ENCODE peak calls at places on chromosomes 13 and 19, in five cellular contexts. V is A549, H is HepG2, O is H1, G is endothelial cell of umbilical vein. X is an unnamed sample. For H3K4me1, the result is how much of the 10 kb centered on the place peaks cover.

GRCh38 chr13:36362251-36362650 is 16.1 kb upstream of the SPART start:
- DNase-seq in V (peak), H (no peak), O (no peak), G (no peak), X (no peak)

GRCh38 chr13:75430618-75431209 is 51.3 kb downstream of the TBC1D4 start:
- DNase-seq in V (no peak), H (no peak), O (no peak), G (no peak), X (no peak)

GRCh38 chr13:23161176-23161825 is 19.5 kb upstream of the SGCG start:
- DNase-seq in V (no peak), H (no peak), O (no peak), G (no peak), X (no peak)

GRCh38 chr13:107205318-107206112 is 637.6 kb upstream of the ARGLU1 start:
- DNase-seq in V (peak), H (peak), O (peak), G (peak), X (peak)

GRCh38 chr19:8253678-8254077 is 44.5 kb downstream of the CERS4 start:
- DNase-seq in V (no peak), H (no peak), O (no peak), G (no peak), X (no peak)

GRCh38 chr13:74574964-74575728 is 440.9 kb upstream of the KLF12 start:
- DNase-seq in V (no peak), H (no peak), O (no peak), G (no peak), X (no peak)

GRCh38 chr19:7734220-7735203 is 2.6 kb upstream of the CLEC4G start:
- DNase-seq in V (no peak), H (no peak), O (no peak), G (no peak), X (no peak)

GRCh38 chr19:52464798-52465470 is 11.6 kb downstream of the ZNF578 start:
- DNase-seq in V (peak), H (peak), O (no peak), G (no peak), X (peak)

GRCh38 chr19:46451352-46451751 is 20.0 kb downstream of the PNMA8A start:
- DNase-seq in V (no peak), H (no peak), O (no peak), G (no peak), X (no peak)

GRCh38 chr13:93700115-93700514 is 473.5 kb downstream of the GPC6 start:
- DNase-seq in V (no peak), H (no peak), O (no peak), G (no peak), X (no peak)

GRCh38 chr13:113835461-113836274 is 28.2 kb downstream of the GAS6 start:
- DNase-seq in V (peak), H (no peak), O (no peak), G (no peak), X (no peak)

GRCh38 chr19:54448774-54449700 is at the start of gene LENG8:
- DNase-seq in V (peak), H (peak), O (no peak), G (peak), X (peak)

GRCh38 chr13:64278493-64278892 is 2862.8 kb upstream of the PCDH20 start:
- DNase-seq in V (no peak), H (no peak), O (no peak), G (peak), X (no peak)

DNA sequence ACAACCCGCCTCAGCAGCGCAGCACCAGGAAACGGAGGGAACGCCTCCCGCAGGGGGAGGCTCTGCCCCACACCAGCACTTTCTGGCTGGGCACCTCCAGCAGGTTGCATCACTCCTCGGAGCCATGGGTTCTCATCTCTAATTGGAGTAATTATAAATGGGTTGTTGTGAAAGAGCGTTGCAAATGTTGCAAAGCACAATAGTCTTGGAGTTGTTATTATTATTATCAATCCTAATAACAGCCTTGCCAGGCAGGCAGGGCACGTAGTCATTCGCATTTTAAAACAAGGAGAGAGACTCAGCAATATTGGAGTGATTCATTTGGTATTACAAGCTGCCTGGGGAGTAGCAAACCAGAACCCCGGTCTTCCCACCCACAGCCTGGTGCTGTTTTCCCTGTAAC is 108.6 kb upstream of the GJB6 start:
- DNase-seq in V (no peak), H (no peak), O (no peak), G (no peak), X (no peak)
- TF ChIP-seq JUN in V (no peak), H (no peak), O (no peak), G (no peak), X (no peak)

DNA sequence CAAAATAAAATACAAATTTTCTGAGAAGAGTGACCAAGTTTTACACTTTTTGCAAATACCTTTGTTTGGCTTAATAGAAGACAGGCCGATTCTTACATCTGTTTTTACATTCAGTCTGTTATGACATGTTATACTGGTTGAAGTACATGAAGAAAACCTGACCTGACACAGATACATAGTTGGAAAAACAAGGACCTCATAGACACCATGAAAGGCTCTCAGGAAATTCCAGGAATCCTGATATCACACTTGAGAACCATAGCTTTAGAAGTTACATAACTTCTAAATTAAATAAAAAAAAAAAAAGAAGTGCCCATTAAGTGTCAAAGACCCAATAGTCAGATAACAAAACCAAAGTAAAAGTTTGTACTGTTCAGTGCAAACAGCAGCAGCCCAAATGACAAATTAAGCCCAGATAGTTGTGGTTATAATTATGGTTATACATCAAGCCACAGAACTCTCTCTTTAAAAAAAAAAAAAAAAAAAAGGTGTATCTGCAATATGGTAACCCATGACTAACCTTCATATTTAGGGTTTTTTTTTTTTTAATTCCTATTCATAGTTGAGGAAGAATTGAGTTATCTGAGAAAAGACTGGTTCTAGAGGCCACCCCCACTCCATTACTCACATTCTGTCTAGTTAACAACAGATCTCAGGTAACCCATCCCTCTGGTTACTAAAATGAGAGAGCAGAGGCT is 19.8 kb downstream of the RBM26 start:
- DNase-seq in V (no peak), H (no peak), O (no peak), G (no peak), X (no peak)
- H3K4me1 ChIP-seq in V (under half), H (under half), O (under half), G (under half), X (under half)

GRCh38 chr13:76812206-76812882 is 73.9 kb downstream of the KCTD12 start:
- DNase-seq in V (no peak), H (no peak), O (no peak), G (no peak), X (no peak)

GRCh38 chr13:76816394-76816793 is 69.8 kb downstream of the KCTD12 start:
- DNase-seq in V (no peak), H (no peak), O (no peak), G (no peak), X (no peak)

GRCh38 chr13:76815344-76815743 is 70.9 kb downstream of the KCTD12 start:
- DNase-seq in V (no peak), H (no peak), O (no peak), G (no peak), X (no peak)

GRCh38 chr13:76813874-76814273 is 72.3 kb downstream of the KCTD12 start:
- DNase-seq in V (peak), H (peak), O (no peak), G (no peak), X (no peak)

DNA sequence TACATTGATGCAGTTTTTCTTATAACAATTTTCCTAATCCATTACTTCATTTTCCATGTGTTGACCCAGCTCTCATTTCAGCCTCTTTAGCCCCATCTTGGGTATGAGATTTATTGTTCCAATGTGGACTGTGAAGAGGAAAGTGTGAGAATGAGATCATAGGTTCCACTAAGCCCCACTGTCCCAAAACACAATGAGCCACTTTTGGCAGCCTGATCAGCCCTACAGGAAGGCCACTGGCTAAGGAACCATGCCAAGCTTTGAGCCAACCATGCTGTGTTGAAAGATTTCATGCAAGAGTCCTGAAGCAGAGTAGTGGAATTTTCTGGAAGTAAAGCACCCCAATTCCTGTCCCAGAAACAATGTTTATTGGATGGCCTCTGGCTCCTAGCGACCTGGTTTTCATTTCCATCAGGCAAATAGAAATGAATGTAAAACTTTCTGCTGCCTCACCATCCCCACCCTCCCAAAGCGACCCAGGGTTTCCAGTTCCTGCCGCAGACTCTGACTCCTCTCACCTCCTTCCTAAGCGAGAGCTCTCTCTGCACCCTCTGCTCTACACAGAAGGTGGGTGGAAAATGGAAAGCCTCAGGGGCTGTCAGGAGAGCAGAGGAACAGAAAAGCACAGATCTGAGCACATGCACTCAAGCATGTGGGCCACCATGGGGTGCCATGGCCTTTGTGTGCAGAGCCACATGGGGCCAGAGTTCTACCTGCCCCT is 73.1 kb downstream of the KCTD12 start:
- DNase-seq in V (no peak), H (no peak), O (no peak), G (peak), X (no peak)
- TF ChIP-seq JUN in V (no peak), H (no peak), O (no peak), G (peak), X (no peak)

GRCh38 chr19:1041835-1042685 is 2.2 kb downstream of the ABCA7 start:
- DNase-seq in V (peak), H (no peak), O (no peak), G (no peak), X (peak)

GRCh38 chr19:1040476-1041271 is 767 bp downstream of the ABCA7 start:
- DNase-seq in V (peak), H (peak), O (peak), G (peak), X (peak)

GRCh38 chr19:1039646-1040475 is at the start of gene ABCA7:
- DNase-seq in V (peak), H (peak), O (peak), G (peak), X (peak)

GRCh38 chr19:1042689-1043511 is 3.0 kb downstream of the ABCA7 start:
- DNase-seq in V (peak), H (no peak), O (no peak), G (no peak), X (no peak)

GRCh38 chr19:1041272-1041834 is 1.4 kb downstream of the ABCA7 start:
- DNase-seq in V (no peak), H (no peak), O (no peak), G (no peak), X (no peak)
- H3K4me1 ChIP-seq in V (under half), H (under half), O (under half), G (under half), X (half or more)

DNA sequence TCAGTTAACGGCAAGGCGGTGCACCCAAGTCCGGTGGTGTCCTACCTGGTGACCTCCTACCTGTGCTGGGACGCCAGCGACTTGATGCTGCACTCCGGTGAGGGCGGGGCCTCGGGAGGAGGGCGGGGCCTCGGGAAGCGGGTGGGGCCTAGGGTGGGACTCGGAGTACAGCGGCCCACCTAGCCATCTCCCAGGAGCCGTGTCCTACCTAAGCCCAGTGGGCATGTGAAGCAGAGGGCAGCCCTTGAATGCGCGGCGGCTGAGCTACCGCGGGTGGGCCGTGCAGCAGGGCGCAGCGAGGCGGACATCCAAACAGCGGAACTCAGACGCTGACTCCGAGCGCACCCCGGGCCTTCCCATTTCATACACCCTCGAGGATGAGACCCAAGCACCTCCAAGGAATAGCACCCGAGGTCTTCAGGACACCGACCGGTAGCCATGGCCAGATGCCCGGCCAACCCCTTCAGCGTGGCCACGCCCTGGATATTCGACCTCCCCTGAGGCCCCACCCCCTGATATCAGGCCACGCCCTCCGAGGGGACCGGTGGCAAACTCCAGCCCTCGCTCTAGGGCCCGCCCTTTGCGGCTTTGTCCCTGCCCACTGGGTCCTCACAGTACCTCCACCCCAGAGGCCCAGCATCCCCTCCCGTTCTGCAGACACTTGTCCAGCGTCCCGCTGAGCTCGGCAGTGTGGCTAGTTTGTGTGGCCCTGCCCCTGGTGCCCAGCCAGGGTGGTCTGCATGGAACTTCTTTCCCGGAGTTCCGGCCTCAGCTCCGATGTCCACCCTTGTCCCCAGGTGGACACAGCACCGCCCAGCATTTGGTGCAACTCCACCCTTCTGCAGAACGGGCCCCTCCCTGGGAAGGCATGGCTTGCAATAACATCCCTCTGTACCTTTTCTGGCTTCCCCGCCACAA is 5.4 kb downstream of the KLK1 start:
- DNase-seq in V (peak), H (no peak), O (peak), G (peak), X (peak)
- TF ChIP-seq JUN in V (no peak), H (no peak), O (no peak), G (no peak), X (no peak)

DNA sequence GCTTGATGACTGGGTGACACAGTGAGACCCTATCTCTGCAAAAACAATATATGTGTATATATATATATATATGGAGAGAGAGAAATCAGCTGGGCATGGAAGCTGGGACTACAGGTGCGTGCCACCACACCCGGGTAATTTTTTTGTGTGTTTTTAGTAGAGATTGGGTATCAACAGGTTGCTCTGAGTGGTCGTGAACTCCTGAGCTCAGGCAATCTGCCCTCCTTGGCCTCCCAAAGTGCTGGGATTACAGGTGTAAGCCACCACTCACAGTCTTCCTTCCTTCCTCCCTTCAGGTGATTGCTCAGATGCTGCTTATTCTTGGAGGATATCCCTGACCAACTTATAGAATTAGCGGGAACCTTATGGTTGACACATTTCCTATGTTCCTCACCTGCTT is 41.9 kb downstream of the ERICH4 start:
- DNase-seq in V (no peak), H (no peak), O (no peak), G (no peak), X (no peak)
- H3K4me1 ChIP-seq in V (under half), H (under half), O (under half), G (under half), X (under half)

X was measured in K562.